ENCODE peak calls at places on chromosomes 2 and 18, in four cellular contexts. I is activated effector memory CD4-positive, alpha-beta T cell treated with anti-CD3 and anti-CD28 coated beads, Interleukin-2, amount 50 U/mL, for 16 hours; U is GM13977; E is activated T-cell treated with anti-CD3 and anti-CD28 coated beads for 48 hours. W is an unnamed sample.

GRCh38 chr2:168494190-168494711 is 38.2 kb downstream of the CERS6 start:
- DNase-seq in E (no peak), U (no peak), I (no peak), W (peak; percentile 33)

GRCh38 chr2:48756289-48756688 is 765 bp upstream of the LHCGR start:
- DNase-seq in U (no peak), I (no peak), E (no peak), W (no peak)

GRCh38 chr18:10562773-10563160 is 36.9 kb downstream of the NAPG start:
- DNase-seq in I (no peak), E (no peak), U (no peak), W (no peak)

GRCh38 chr2:224513991-224514390 is 71.2 kb downstream of the CUL3 start:
- DNase-seq in U (no peak), E (no peak), I (no peak), W (no peak)

GRCh38 chr2:241965931-241966412 is 96.4 kb downstream of the RTP5 start:
- DNase-seq in I (peak; percentile 86), U (peak; percentile 77), E (peak; percentile 58), W (peak; percentile 47)

GRCh38 chr2:69779258-69779989 is 37.5 kb downstream of the ANXA4 start:
- DNase-seq in U (no peak), I (no peak), E (no peak), W (no peak)

GRCh38 chr2:121284424-121285076 is 452 bp downstream of the TFCP2L1 start:
- DNase-seq in U (no peak), E (no peak), I (peak; percentile 54), W (no peak)

GRCh38 chr2:47429795-47430194 is 26.8 kb downstream of the MSH2 start:
- DNase-seq in E (no peak), U (no peak), I (no peak), W (no peak)

GRCh38 chr2:167191588-167191987 is 303.3 kb downstream of the XIRP2 start:
- DNase-seq in E (no peak), U (no peak), I (no peak), W (no peak)

GRCh38 chr2:41353060-41353459 is 694.8 kb upstream of the PKDCC start:
- DNase-seq in U (no peak), E (no peak), I (no peak), W (no peak)

GRCh38 chr2:142980246-142981068 is 103.0 kb downstream of the KYNU start:
- DNase-seq in U (peak; percentile 5), I (no peak), E (no peak), W (no peak)